ENCODE peak calls at places on chromosomes 3 and 15, in four cellular contexts. K, D, O and L are unnamed samples.

GRCh38 chr3:189914799-189915198 is 205.9 kb downstream of the P3H2 start:
- DNase-seq in K (peak; percentile 97), D (no peak), O (no peak), L (peak; percentile 94)

GRCh38 chr15:101064795-101065569 is 145.8 kb downstream of the LRRK1 start:
- DNase-seq in K (no peak), D (no peak), O (peak; percentile 66), L (no peak)

GRCh38 chr3:12165909-12166308 is 7.2 kb upstream of the TIMP4 start:
- DNase-seq in K (no peak), D (no peak), O (no peak), L (no peak)

GRCh38 chr3:128800241-128801187 is 74.5 kb downstream of the RAB7A start:
- DNase-seq in K (no peak), D (no peak), O (no peak), L (no peak)

GRCh38 chr3:143313598-143314188 is 194.1 kb downstream of the CHST2 start:
- DNase-seq in K (no peak), D (peak; percentile 15), O (no peak), L (no peak)

GRCh38 chr3:15443826-15444524 is 16.6 kb downstream of the EAF1 start:
- DNase-seq in K (peak; percentile 52), D (no peak), O (no peak), L (no peak)

GRCh38 chr3:47380026-47380600 is 708 bp upstream of the PTPN23 start:
- DNase-seq in K (no peak), D (no peak), O (no peak), L (no peak)

GRCh38 chr3:1439395-1439794 is 346.6 kb downstream of the CNTN6 start:
- DNase-seq in K (peak; percentile 1), D (peak; percentile 0), O (no peak), L (no peak)

GRCh38 chr15:89662893-89663673 is 7.8 kb upstream of the KIF7 start:
- DNase-seq in K (peak; percentile 93), D (no peak), O (peak; percentile 90), L (peak; percentile 95)

GRCh38 chr3:78875851-78876250 is 891.9 kb downstream of the ROBO1 start:
- DNase-seq in K (peak; percentile 66), D (no peak), O (no peak), L (peak; percentile 50)

GRCh38 chr3:127853681-127854080 is 31.4 kb upstream of the MGLL start:
- DNase-seq in K (no peak), D (peak; percentile 24), O (peak; percentile 24), L (no peak)

GRCh38 chr3:27532426-27532825 is 48.2 kb upstream of the SLC4A7 start:
- DNase-seq in K (no peak), D (no peak), O (no peak), L (no peak)

GRCh38 chr3:41961061-41961749 is 698 bp downstream of the ULK4 start:
- DNase-seq in K (peak; percentile 90), D (peak; percentile 57), O (peak; percentile 82), L (peak; percentile 77)

GRCh38 chr15:88697276-88697675 is 58.5 kb downstream of the ISG20 start:
- DNase-seq in K (no peak), D (no peak), O (no peak), L (no peak)

GRCh38 chr15:92376109-92376508 is 17.6 kb upstream of the ST8SIA2 start:
- DNase-seq in K (no peak), D (no peak), O (no peak), L (no peak)

GRCh38 chr3:158974905-158975304 is 173.1 kb downstream of the MFSD1 start:
- DNase-seq in K (no peak), D (no peak), O (no peak), L (no peak)

GRCh38 chr3:37974121-37974927 is 16.3 kb upstream of the VILL start:
- DNase-seq in K (peak; percentile 63), D (no peak), O (no peak), L (peak; percentile 74)

GRCh38 chr3:32428092-32429068 is 36.7 kb downstream of the CMTM7 start:
- DNase-seq in K (no peak), D (no peak), O (no peak), L (no peak)

GRCh38 chr15:39625856-39626255 is 45.0 kb downstream of the THBS1 start:
- DNase-seq in K (peak; percentile 81), D (no peak), O (no peak), L (peak; percentile 57)

GRCh38 chr15:47066386-47066785 is 650.9 kb upstream of the SEMA6D start:
- DNase-seq in K (no peak), D (no peak), O (no peak), L (no peak)

GRCh38 chr3:192904632-192905289 is 12.9 kb downstream of the MB21D2 start:
- DNase-seq in K (no peak), D (peak; percentile 64), O (no peak), L (no peak)

GRCh38 chr3:190053919-190054672 is 66.6 kb downstream of the P3H2 start:
- DNase-seq in K (peak; percentile 85), D (no peak), O (no peak), L (peak; percentile 93)

GRCh38 chr3:187827723-187828122 is 82.5 kb upstream of the BCL6 start:
- DNase-seq in K (no peak), D (no peak), O (no peak), L (no peak)

GRCh38 chr15:90701880-90702630 is 15.1 kb upstream of the BLM start:
- DNase-seq in K (no peak), D (no peak), O (no peak), L (no peak)

GRCh38 chr15:31333119-31333518 is 6.5 kb downstream of the KLF13 start:
- DNase-seq in K (no peak), D (no peak), O (no peak), L (no peak)

GRCh38 chr3:107740992-107741896 is 218.5 kb downstream of the BBX start:
- DNase-seq in K (peak; percentile 25), D (peak; percentile 70), O (no peak), L (peak; percentile 53)

GRCh38 chr15:68755731-68756130 is 65.0 kb downstream of the ANP32A start:
- DNase-seq in K (no peak), D (no peak), O (no peak), L (no peak)